ENCODE peak calls at places on chromosomes 12 and 14, in eight cellular contexts. One of them, this sample, is unnamed.
A peak's percentile ranks its signal among the peaks of the same experiment; 100 is the strongest.

GRCh38 chr12:95336387-95337067 is 118.9 kb downstream of the VEZT start:
- DNase-seq in suprapubic skin: peak; percentile 82
- DNase-seq in IMR-90: peak; percentile 85
- DNase-seq in fibroblast of lung: peak; percentile 81
- DNase-seq in RWPE2: no peak
- DNase-seq in aorta: peak; percentile 71
- DNase-seq in neural progenitor cell: peak; percentile 86
- DNase-seq in brain microvascular endothelial cell: peak; percentile 87
- DNase-seq in this sample: peak; percentile 77

GRCh38 chr12:131592972-131593371 is 117.9 kb upstream of the SFSWAP start:
- DNase-seq in brain microvascular endothelial cell: no peak
- DNase-seq in suprapubic skin: no peak
- DNase-seq in fibroblast of lung: no peak
- DNase-seq in IMR-90: no peak
- DNase-seq in RWPE2: no peak
- DNase-seq in neural progenitor cell: no peak
- DNase-seq in aorta: no peak
- DNase-seq in this sample: no peak

GRCh38 chr14:30272848-30273563 is 286.0 kb upstream of the G2E3 start:
- DNase-seq in RWPE2: no peak
- DNase-seq in aorta: no peak
- DNase-seq in brain microvascular endothelial cell: no peak
- DNase-seq in suprapubic skin: no peak
- DNase-seq in fibroblast of lung: no peak
- DNase-seq in IMR-90: no peak
- DNase-seq in neural progenitor cell: peak; percentile 45
- DNase-seq in this sample: no peak

GRCh38 chr12:10736460-10736859 is 13.3 kb upstream of the YBX3 start:
- DNase-seq in brain microvascular endothelial cell: no peak
- DNase-seq in neural progenitor cell: no peak
- DNase-seq in IMR-90: no peak
- DNase-seq in aorta: no peak
- DNase-seq in fibroblast of lung: no peak
- DNase-seq in suprapubic skin: no peak
- DNase-seq in RWPE2: no peak
- DNase-seq in this sample: no peak

GRCh38 chr14:51209457-51209856 is 30.6 kb upstream of the TMX1 start:
- DNase-seq in RWPE2: no peak
- DNase-seq in neural progenitor cell: no peak
- DNase-seq in suprapubic skin: no peak
- DNase-seq in fibroblast of lung: no peak
- DNase-seq in aorta: no peak
- DNase-seq in brain microvascular endothelial cell: no peak
- DNase-seq in IMR-90: no peak
- DNase-seq in this sample: no peak

GRCh38 chr12:47079894-47080724 is at the start of gene AMIGO2:
- DNase-seq in brain microvascular endothelial cell: peak; percentile 61
- DNase-seq in fibroblast of lung: peak; percentile 75
- DNase-seq in RWPE2: peak; percentile 73
- DNase-seq in neural progenitor cell: peak; percentile 65
- DNase-seq in IMR-90: peak; percentile 54
- DNase-seq in suprapubic skin: no peak
- DNase-seq in aorta: peak; percentile 75
- DNase-seq in this sample: peak; percentile 85

GRCh38 chr12:51450816-51451215 is 26.2 kb downstream of the SLC4A8 start:
- DNase-seq in neural progenitor cell: no peak
- DNase-seq in suprapubic skin: no peak
- DNase-seq in IMR-90: no peak
- DNase-seq in aorta: no peak
- DNase-seq in brain microvascular endothelial cell: no peak
- DNase-seq in fibroblast of lung: no peak
- DNase-seq in RWPE2: no peak
- DNase-seq in this sample: no peak

GRCh38 chr12:7666595-7666994 is 887 bp upstream of the APOBEC1 start:
- DNase-seq in aorta: no peak
- DNase-seq in suprapubic skin: no peak
- DNase-seq in fibroblast of lung: no peak
- DNase-seq in RWPE2: no peak
- DNase-seq in brain microvascular endothelial cell: no peak
- DNase-seq in neural progenitor cell: no peak
- DNase-seq in IMR-90: no peak
- DNase-seq in this sample: no peak

GRCh38 chr12:6214633-6215032 is 14.4 kb downstream of the CD9 start:
- DNase-seq in suprapubic skin: no peak
- DNase-seq in aorta: no peak
- DNase-seq in fibroblast of lung: no peak
- DNase-seq in neural progenitor cell: no peak
- DNase-seq in IMR-90: no peak
- DNase-seq in brain microvascular endothelial cell: no peak
- DNase-seq in RWPE2: no peak
- DNase-seq in this sample: no peak

GRCh38 chr12:6213969-6214368 is 13.8 kb downstream of the CD9 start:
- DNase-seq in RWPE2: no peak
- DNase-seq in IMR-90: no peak
- DNase-seq in brain microvascular endothelial cell: no peak
- DNase-seq in fibroblast of lung: no peak
- DNase-seq in neural progenitor cell: no peak
- DNase-seq in aorta: no peak
- DNase-seq in suprapubic skin: no peak
- DNase-seq in this sample: no peak

GRCh38 chr12:6211421-6211869 is 11.2 kb downstream of the CD9 start:
- DNase-seq in RWPE2: no peak
- DNase-seq in suprapubic skin: no peak
- DNase-seq in IMR-90: peak; percentile 91
- DNase-seq in fibroblast of lung: peak; percentile 95
- DNase-seq in neural progenitor cell: no peak
- DNase-seq in aorta: peak; percentile 69
- DNase-seq in brain microvascular endothelial cell: peak; percentile 25
- DNase-seq in this sample: no peak

GRCh38 chr12:6215120-6215807 is 15.1 kb downstream of the CD9 start:
- DNase-seq in brain microvascular endothelial cell: no peak
- DNase-seq in IMR-90: no peak
- DNase-seq in aorta: no peak
- DNase-seq in fibroblast of lung: no peak
- DNase-seq in RWPE2: peak; percentile 44
- DNase-seq in suprapubic skin: no peak
- DNase-seq in neural progenitor cell: no peak
- DNase-seq in this sample: no peak

DNA sequence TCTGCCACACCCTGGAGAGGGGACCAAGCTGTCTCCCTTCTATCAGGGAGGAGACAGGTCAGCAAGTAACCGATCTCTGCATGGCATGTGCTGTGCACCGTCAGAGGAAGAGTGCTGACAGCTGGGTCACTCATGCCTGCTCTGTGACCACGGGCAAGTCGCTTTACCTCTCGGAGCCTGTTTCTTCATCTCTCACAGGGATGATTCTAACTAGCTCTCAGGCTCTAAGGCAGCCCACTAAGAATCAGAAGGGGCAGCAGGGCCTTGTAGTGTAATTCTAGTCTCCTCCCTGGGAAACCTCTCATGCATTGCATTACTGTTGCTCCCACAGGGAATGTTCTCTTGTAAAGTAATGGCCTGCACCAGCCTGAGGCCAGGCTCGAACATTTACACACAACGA is 11.9 kb downstream of the CD9 start:
- DNase-seq in neural progenitor cell: no peak
- DNase-seq in RWPE2: no peak
- DNase-seq in brain microvascular endothelial cell: no peak
- DNase-seq in aorta: no peak
- DNase-seq in IMR-90: no peak
- DNase-seq in fibroblast of lung: no peak
- DNase-seq in suprapubic skin: no peak
- DNase-seq in this sample: no peak
- H3K27ac ChIP-seq in neural progenitor cell: no peak overlapping the region
- H3K27ac ChIP-seq in RWPE2: peak overlapping the region; percentile 99
- H3K27ac ChIP-seq in brain microvascular endothelial cell: no peak overlapping the region
- H3K27ac ChIP-seq in aorta: peak overlapping the region; percentile 20
- H3K27ac ChIP-seq in IMR-90: peak overlapping the region; percentile 76
- H3K27ac ChIP-seq in fibroblast of lung: peak overlapping the region; percentile 59
- H3K27ac ChIP-seq in suprapubic skin: peak overlapping the region; percentile 99
- H3K27ac ChIP-seq in this sample: no peak overlapping the region

GRCh38 chr14:26596722-26597030 is 1.2 kb downstream of the NOVA1 start:
- DNase-seq in RWPE2: no peak
- DNase-seq in suprapubic skin: no peak
- DNase-seq in neural progenitor cell: no peak
- DNase-seq in brain microvascular endothelial cell: no peak
- DNase-seq in IMR-90: peak; percentile 1
- DNase-seq in aorta: no peak
- DNase-seq in fibroblast of lung: peak; percentile 5
- DNase-seq in this sample: no peak

GRCh38 chr14:26597136-26598080 is at the start of gene NOVA1:
- DNase-seq in RWPE2: no peak
- DNase-seq in neural progenitor cell: peak; percentile 75
- DNase-seq in brain microvascular endothelial cell: peak; percentile 1
- DNase-seq in fibroblast of lung: no peak
- DNase-seq in aorta: peak; percentile 50
- DNase-seq in suprapubic skin: peak; percentile 77
- DNase-seq in IMR-90: no peak
- DNase-seq in this sample: no peak

GRCh38 chr14:26594148-26594547 is 3.7 kb downstream of the NOVA1 start:
- DNase-seq in suprapubic skin: no peak
- DNase-seq in RWPE2: no peak
- DNase-seq in IMR-90: no peak
- DNase-seq in aorta: no peak
- DNase-seq in neural progenitor cell: no peak
- DNase-seq in fibroblast of lung: no peak
- DNase-seq in brain microvascular endothelial cell: no peak
- DNase-seq in this sample: no peak

GRCh38 chr14:26594756-26595545 is 2.9 kb downstream of the NOVA1 start:
- DNase-seq in neural progenitor cell: peak; percentile 60
- DNase-seq in brain microvascular endothelial cell: no peak
- DNase-seq in RWPE2: no peak
- DNase-seq in fibroblast of lung: no peak
- DNase-seq in suprapubic skin: no peak
- DNase-seq in aorta: no peak
- DNase-seq in IMR-90: no peak
- DNase-seq in this sample: no peak

DNA sequence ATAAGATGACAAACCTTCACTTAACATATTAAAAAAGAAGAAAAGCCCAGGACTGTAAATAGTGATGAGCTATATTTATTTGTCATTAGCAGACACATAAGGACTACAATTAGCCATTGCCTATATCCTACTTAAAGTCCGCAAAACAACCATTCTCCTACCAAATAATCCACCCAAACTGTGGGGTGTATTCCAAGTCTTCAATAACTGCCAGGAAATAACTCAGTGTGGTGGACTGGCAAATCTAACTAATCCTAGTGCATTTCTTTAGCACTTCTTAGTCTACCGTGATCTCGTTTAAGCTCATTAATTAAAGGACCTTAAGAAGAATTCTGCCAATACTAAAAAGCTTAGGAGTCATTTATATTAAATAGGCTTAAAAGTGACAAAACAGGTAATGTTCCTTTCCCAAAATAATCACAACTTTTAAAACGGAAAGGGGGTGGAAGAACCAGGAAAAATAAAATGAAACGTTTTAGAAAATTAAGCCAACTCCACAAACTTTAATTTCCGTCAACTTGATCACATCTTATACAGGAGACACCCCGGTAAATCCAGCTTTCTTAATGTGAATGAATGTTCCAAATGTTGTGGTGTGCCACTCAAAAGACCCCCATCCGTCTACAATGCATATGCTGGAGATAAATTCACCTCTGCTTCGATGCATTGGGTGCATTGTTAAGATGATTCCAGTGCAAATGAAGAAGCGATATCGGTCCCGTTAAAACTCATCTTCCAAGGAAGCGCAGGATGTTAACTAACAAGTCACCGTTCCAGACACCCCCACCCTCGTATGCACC is 1.7 kb downstream of the NOVA1 start:
- DNase-seq in fibroblast of lung: peak; percentile 19
- DNase-seq in suprapubic skin: no peak
- DNase-seq in IMR-90: no peak
- DNase-seq in brain microvascular endothelial cell: no peak
- DNase-seq in neural progenitor cell: peak; percentile 20
- DNase-seq in aorta: no peak
- DNase-seq in RWPE2: no peak
- DNase-seq in this sample: no peak
- H3K27ac ChIP-seq in fibroblast of lung: no peak overlapping the region
- H3K27ac ChIP-seq in suprapubic skin: peak overlapping the region; percentile 92
- H3K27ac ChIP-seq in IMR-90: no peak overlapping the region
- H3K27ac ChIP-seq in brain microvascular endothelial cell: no peak overlapping the region
- H3K27ac ChIP-seq in neural progenitor cell: peak overlapping the region; percentile 91
- H3K27ac ChIP-seq in aorta: no peak overlapping the region
- H3K27ac ChIP-seq in RWPE2: no peak overlapping the region
- H3K27ac ChIP-seq in this sample: peak overlapping the region; percentile 87

DNA sequence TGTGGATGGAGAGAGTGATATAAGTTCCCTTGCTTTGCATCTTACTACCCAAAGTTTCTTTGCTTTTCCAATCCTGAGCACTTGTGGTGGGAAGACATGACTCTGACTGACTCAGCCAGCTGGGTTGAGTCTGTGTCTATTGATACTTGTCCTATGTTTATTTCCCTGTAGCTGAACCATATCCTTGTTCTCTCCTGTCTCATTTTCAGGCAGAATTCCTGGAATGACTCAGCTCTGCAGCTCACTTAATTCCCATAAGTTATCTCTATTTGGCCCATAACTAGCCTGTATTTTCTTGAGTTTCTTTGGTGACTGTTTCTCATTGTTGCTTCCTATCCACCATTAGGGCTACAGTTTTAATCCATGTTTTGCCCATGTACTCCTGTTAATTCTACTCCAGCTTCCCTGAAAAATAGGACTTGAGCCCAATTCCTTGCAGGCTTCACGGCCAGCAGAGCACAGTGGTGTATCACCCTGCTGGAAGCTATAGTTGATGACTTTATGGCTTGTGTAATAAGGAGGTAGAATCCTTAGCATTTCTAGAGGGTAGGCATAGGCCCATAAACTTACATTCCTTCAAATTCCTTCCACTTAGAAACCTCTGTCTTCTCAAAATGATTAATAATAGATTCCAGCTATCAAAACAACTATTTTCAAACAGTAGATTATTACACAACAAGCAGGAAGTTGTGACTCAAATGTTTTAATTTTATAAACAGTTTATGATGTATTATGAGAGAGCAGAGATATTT is 183.1 kb downstream of the TMTC3 start:
- DNase-seq in RWPE2: no peak
- DNase-seq in brain microvascular endothelial cell: peak; percentile 88
- DNase-seq in aorta: no peak
- DNase-seq in fibroblast of lung: peak; percentile 98
- DNase-seq in IMR-90: peak; percentile 98
- DNase-seq in suprapubic skin: no peak
- DNase-seq in neural progenitor cell: no peak
- DNase-seq in this sample: no peak
- H3K27ac ChIP-seq in RWPE2: peak overlapping the region; percentile 89
- H3K27ac ChIP-seq in brain microvascular endothelial cell: peak overlapping the region; percentile 92
- H3K27ac ChIP-seq in aorta: peak overlapping the region; percentile 51
- H3K27ac ChIP-seq in fibroblast of lung: peak overlapping the region; percentile 93
- H3K27ac ChIP-seq in IMR-90: peak overlapping the region; percentile 99
- H3K27ac ChIP-seq in suprapubic skin: peak overlapping the region; percentile 26
- H3K27ac ChIP-seq in neural progenitor cell: no peak overlapping the region
- H3K27ac ChIP-seq in this sample: peak overlapping the region; percentile 54

DNA sequence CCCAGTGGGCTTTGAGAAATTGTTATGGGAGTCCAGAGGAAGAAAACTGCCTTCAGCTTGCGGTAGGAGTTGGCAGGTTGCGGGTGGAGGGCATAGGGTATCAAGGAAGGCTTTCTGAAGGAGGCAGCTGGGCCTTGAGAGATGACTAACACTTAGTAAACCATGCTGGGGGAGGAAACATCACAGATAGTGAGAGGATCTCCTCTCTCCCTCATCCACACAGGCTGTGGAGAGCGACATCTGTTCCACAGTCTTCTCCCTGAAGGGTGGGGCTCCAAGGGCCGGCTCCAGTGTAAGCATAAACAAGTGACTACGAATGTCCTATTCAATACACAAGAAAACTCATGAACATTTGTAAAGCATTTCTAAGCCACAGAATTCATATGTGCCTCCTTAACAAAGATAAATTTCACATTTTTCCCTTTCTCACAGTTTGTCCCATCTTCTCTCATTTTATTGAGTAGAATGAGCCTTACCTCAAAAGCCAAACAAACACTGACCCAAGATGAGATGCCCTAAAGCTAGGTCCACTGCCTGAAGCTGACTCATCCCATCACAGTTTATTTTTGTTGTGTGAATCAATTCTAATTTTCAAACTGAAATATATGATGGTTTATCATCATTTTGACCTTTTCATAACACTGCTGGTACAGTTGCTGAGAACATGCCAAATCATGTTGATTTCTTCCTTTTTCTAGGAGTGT is 227.9 kb downstream of the SLC25A21 start:
- DNase-seq in neural progenitor cell: no peak
- DNase-seq in fibroblast of lung: peak; percentile 51
- DNase-seq in suprapubic skin: no peak
- DNase-seq in IMR-90: peak; percentile 79
- DNase-seq in brain microvascular endothelial cell: peak; percentile 40
- DNase-seq in aorta: no peak
- DNase-seq in RWPE2: no peak
- DNase-seq in this sample: no peak
- H3K27ac ChIP-seq in neural progenitor cell: no peak overlapping the region
- H3K27ac ChIP-seq in fibroblast of lung: peak overlapping the region; percentile 13
- H3K27ac ChIP-seq in suprapubic skin: peak overlapping the region; percentile 62
- H3K27ac ChIP-seq in IMR-90: no peak overlapping the region
- H3K27ac ChIP-seq in brain microvascular endothelial cell: no peak overlapping the region
- H3K27ac ChIP-seq in aorta: no peak overlapping the region
- H3K27ac ChIP-seq in RWPE2: peak overlapping the region; percentile 64
- H3K27ac ChIP-seq in this sample: no peak overlapping the region

This sample was measured in right atrium auricular region.